ENCODE peak calls at places on chromosomes 2 and 18, in eight cellular contexts. I, G, Q, O, T, A, W and D are unnamed samples.

GRCh38 chr2:121696410-121696930 is 40.2 kb downstream of the NIFK start:
- DNase-seq in A (no peak), Q (no peak), O (no peak), W (no peak), T (no peak), I (no peak), G (no peak), D (no peak)

GRCh38 chr2:180124273-180124881 is 117.3 kb upstream of the CWC22 start:
- DNase-seq in W (no peak), A (peak; percentile 37), I (no peak), T (peak; percentile 52), G (no peak), Q (peak; percentile 42), O (no peak), D (peak; percentile 84)

GRCh38 chr2:42049411-42050349 is 1.9 kb downstream of the PKDCC start:
- DNase-seq in T (no peak), A (no peak), O (no peak), I (no peak), Q (no peak), G (no peak), W (no peak), D (no peak)

GRCh38 chr2:238346539-238346938 is 26.2 kb downstream of the TRAF3IP1 start:
- DNase-seq in O (no peak), Q (no peak), T (no peak), W (no peak), A (no peak), G (no peak), I (no peak), D (no peak)

GRCh38 chr2:236974752-236975151 is 110.9 kb upstream of the COPS8 start:
- DNase-seq in G (no peak), W (no peak), I (no peak), O (no peak), Q (no peak), A (no peak), T (no peak), D (no peak)

GRCh38 chr2:37283207-37283606 is 41.4 kb downstream of the PRKD3 start:
- DNase-seq in A (no peak), T (no peak), O (no peak), I (no peak), Q (no peak), G (no peak), W (no peak), D (no peak)

GRCh38 chr2:219230201-219230540 is 565 bp downstream of the ANKZF1 start:
- DNase-seq in I (peak; percentile 55), A (peak; percentile 47), O (no peak), T (no peak), W (peak; percentile 74), Q (no peak), G (peak; percentile 32), D (no peak)

GRCh38 chr2:114286438-114286837 is 156.0 kb upstream of the DPP10 start:
- DNase-seq in T (no peak), G (no peak), O (no peak), Q (no peak), W (no peak), I (no peak), A (no peak), D (no peak)

GRCh38 chr2:216319771-216320170 is 52.5 kb downstream of the MARCHF4 start:
- DNase-seq in Q (no peak), A (no peak), W (no peak), O (no peak), I (no peak), T (no peak), G (no peak), D (no peak)

GRCh38 chr2:206084468-206084869 is 1.5 kb downstream of the INO80D start:
- DNase-seq in A (peak; percentile 54), I (peak; percentile 47), G (no peak), W (peak; percentile 80), Q (no peak), T (no peak), O (peak; percentile 76), D (peak; percentile 59)

GRCh38 chr2:152380261-152381055 is 45.5 kb downstream of the FMNL2 start:
- DNase-seq in A (no peak), G (no peak), O (no peak), T (no peak), W (no peak), Q (no peak), I (no peak), D (no peak)

GRCh38 chr18:34631071-34631470 is 79.0 kb upstream of the DTNA start:
- DNase-seq in W (no peak), Q (no peak), I (no peak), A (no peak), G (no peak), T (peak; percentile 34), O (no peak), D (no peak)

GRCh38 chr2:19861771-19862170 is 40.0 kb downstream of the TTC32 start:
- DNase-seq in Q (no peak), T (no peak), A (no peak), G (no peak), I (no peak), O (no peak), W (no peak), D (no peak)

GRCh38 chr18:72675394-72675793 is 131.3 kb upstream of the CBLN2 start:
- DNase-seq in A (no peak), Q (no peak), W (no peak), I (peak; percentile 43), T (no peak), G (no peak), O (no peak), D (no peak)

GRCh38 chr2:176561706-176562105 is 292.5 kb downstream of the MTX2 start:
- DNase-seq in T (no peak), Q (no peak), G (no peak), W (no peak), O (no peak), I (no peak), A (no peak), D (no peak)

GRCh38 chr2:220071716-220072115 is 444.3 kb downstream of the SLC4A3 start:
- DNase-seq in T (no peak), O (no peak), G (no peak), W (no peak), I (no peak), Q (no peak), A (no peak), D (no peak)

GRCh38 chr2:5914831-5915611 is 222.8 kb downstream of the SOX11 start:
- DNase-seq in O (no peak), I (peak; percentile 51), W (no peak), Q (no peak), T (no peak), A (no peak), G (no peak), D (peak; percentile 70)

GRCh38 chr2:164220250-164220649 is 401.0 kb downstream of the GRB14 start:
- DNase-seq in Q (no peak), A (no peak), T (no peak), O (no peak), W (no peak), I (no peak), G (no peak), D (no peak)

GRCh38 chr2:237864940-237865622 is 5.7 kb downstream of the RAMP1 start:
- DNase-seq in G (no peak), A (no peak), Q (no peak), I (no peak), W (peak; percentile 70), O (peak; percentile 72), T (no peak), D (no peak)